ENCODE peak calls at places on chromosomes 7 and 10, in seven cellular contexts. J, N, B, S, W, R and X are unnamed samples.

GRCh38 chr7:155104913-155105312 is 34.8 kb downstream of the HTR5A start:
- DNase-seq in J (peak; percentile 35), N (no peak), B (no peak), S (no peak), W (no peak), R (no peak), X (no peak)

GRCh38 chr7:141416691-141417268 is 134.4 kb upstream of the AGK start:
- DNase-seq in J (no peak), N (no peak), B (no peak), S (no peak), W (no peak), R (no peak), X (no peak)

GRCh38 chr7:148979827-148980226 is 48.5 kb downstream of the PDIA4 start:
- DNase-seq in J (no peak), N (no peak), B (no peak), S (no peak), W (no peak), R (no peak), X (no peak)

GRCh38 chr7:18703743-18704142 is 208.2 kb downstream of the HDAC9 start:
- DNase-seq in J (no peak), N (no peak), B (no peak), S (no peak), W (no peak), R (no peak), X (no peak)

GRCh38 chr7:36272567-36273269 is 116.9 kb upstream of the ANLN start:
- DNase-seq in J (no peak), N (no peak), B (no peak), S (no peak), W (no peak), R (no peak), X (peak; percentile 22)

GRCh38 chr7:121985476-121985875 is 112.5 kb downstream of the PTPRZ1 start:
- DNase-seq in J (no peak), N (no peak), B (no peak), S (no peak), W (no peak), R (no peak), X (no peak)

GRCh38 chr10:45375716-45376231 is 1.8 kb downstream of the ALOX5 start:
- DNase-seq in J (no peak), N (no peak), B (no peak), S (no peak), W (no peak), R (no peak), X (no peak)

GRCh38 chr7:98613601-98614425 is 3.3 kb upstream of the NPTX2 start:
- DNase-seq in J (no peak), N (no peak), B (no peak), S (no peak), W (no peak), R (no peak), X (no peak)

GRCh38 chr10:120396228-120396627 is 60.8 kb upstream of the PLPP4 start:
- DNase-seq in J (no peak), N (no peak), B (no peak), S (no peak), W (no peak), R (no peak), X (no peak)

GRCh38 chr10:58152698-58153263 is 114.9 kb downstream of the IPMK start:
- DNase-seq in J (peak; percentile 35), N (no peak), B (peak; percentile 26), S (peak; percentile 41), W (peak; percentile 41), R (no peak), X (no peak)

GRCh38 chr7:38524786-38525185 is 106.4 kb downstream of the AMPH start:
- DNase-seq in J (no peak), N (no peak), B (no peak), S (no peak), W (no peak), R (no peak), X (no peak)

GRCh38 chr10:25805986-25806385 is 128.0 kb upstream of the MYO3A start:
- DNase-seq in J (no peak), N (no peak), B (no peak), S (no peak), W (no peak), R (no peak), X (no peak)

GRCh38 chr10:88923525-88923924 is 29.0 kb downstream of the ACTA2 start:
- DNase-seq in J (no peak), N (no peak), B (no peak), S (no peak), W (no peak), R (no peak), X (no peak)

GRCh38 chr10:61942997-61943457 is 41.5 kb downstream of the ARID5B start:
- DNase-seq in J (no peak), N (no peak), B (peak; percentile 61), S (no peak), W (no peak), R (no peak), X (no peak)

GRCh38 chr7:25812086-25812855 is 339.7 kb upstream of the NFE2L3 start:
- DNase-seq in J (no peak), N (no peak), B (no peak), S (no peak), W (no peak), R (no peak), X (no peak)

GRCh38 chr10:36802523-36803153 is 322.8 kb upstream of the ANKRD30A start:
- DNase-seq in J (no peak), N (no peak), B (no peak), S (no peak), W (peak; percentile 74), R (no peak), X (no peak)

GRCh38 chr10:191703-192518 is 56.7 kb downstream of the ZMYND11 start:
- DNase-seq in J (no peak), N (no peak), B (no peak), S (no peak), W (no peak), R (no peak), X (no peak)

GRCh38 chr7:6306471-6306870 is 34.0 kb upstream of the CYTH3 start:
- DNase-seq in J (no peak), N (no peak), B (peak; percentile 26), S (peak; percentile 59), W (no peak), R (peak; percentile 90), X (no peak)

GRCh38 chr10:93818086-93818485 is 60.4 kb downstream of the LGI1 start:
- DNase-seq in J (no peak), N (no peak), B (no peak), S (no peak), W (peak; percentile 28), R (no peak), X (no peak)

GRCh38 chr7:130363156-130363847 is 17.0 kb upstream of the CPA1 start:
- DNase-seq in J (no peak), N (no peak), B (no peak), S (peak; percentile 85), W (no peak), R (peak; percentile 73), X (no peak)

DNA sequence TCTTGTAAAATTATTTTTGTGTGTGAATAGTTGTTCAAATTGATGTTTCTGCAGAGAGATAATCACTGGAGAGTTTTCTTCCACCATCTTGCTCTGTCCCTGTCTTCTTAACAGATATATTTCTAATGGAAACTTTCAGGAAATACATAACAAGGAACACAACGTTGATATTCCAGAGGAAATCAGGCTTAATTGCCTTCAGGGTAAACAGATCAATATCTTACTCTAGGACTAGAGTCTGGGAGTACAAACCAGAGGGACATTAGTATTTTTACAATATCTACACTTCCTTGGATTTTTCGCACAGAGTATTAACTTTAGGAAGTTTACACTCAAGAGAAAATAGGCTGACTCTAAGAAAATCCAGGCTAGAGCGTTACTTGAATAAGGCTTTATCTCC is 159.1 kb downstream of the PFKFB3 start:
- DNase-seq in J (no peak), N (no peak), B (no peak), S (no peak), W (no peak), R (no peak), X (no peak)
- TF ChIP-seq POLR2AphosphoS5 in J (no peak), N (no peak), B (no peak), S (no peak), W (no peak), R (no peak), X (no peak)

DNA sequence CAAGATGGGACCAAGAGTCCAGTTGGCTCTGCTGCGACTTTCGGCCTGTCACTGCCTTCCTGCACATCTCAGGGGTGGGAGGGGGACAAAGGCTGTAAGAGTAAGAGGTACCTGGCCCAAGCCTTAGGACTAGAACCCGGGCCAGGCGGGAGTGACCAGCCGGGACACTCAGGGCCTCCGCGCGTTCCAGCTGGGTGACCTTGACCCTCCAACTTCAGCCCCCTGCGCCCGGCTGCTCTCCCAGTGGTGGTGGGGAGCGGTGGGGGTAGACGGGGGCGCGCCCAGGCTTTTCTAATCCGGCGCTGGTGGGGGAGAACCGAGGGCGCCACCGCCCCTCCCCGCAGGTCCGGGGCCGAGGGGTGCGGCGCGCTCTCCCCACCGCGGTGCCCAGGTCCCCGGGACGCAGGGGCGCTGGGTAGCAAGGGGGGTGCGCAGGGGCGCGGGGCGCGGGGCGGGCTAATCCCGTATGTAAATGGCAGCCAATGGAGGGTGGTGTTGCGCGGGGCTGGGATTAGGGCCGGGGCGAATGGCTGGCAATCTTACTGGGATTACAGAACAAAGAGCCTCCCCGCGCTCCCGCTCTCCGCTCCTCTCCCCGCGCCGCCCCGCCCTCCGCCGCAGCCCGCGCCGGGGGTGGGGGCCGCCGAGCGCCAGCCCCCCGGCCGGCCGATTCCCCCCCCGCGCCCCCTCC is at the start of gene GTF2IRD1:
- DNase-seq in J (peak; percentile 78), N (peak; percentile 66), B (peak; percentile 58), S (no peak), W (peak; percentile 97), R (no peak), X (no peak)
- TF ChIP-seq POLR2AphosphoS5 in J (peak; percentile 10), N (no peak), B (peak; percentile 40), S (no peak), W (peak; percentile 27), R (no peak), X (no peak)

GRCh38 chr10:31605846-31606543 is 287.0 kb downstream of the ZEB1 start:
- DNase-seq in J (no peak), N (no peak), B (no peak), S (no peak), W (no peak), R (no peak), X (peak; percentile 90)
- TF ChIP-seq POLR2AphosphoS5 in J (peak; percentile 26), N (no peak), B (no peak), S (no peak), W (no peak), R (no peak), X (no peak)

GRCh38 chr7:27098493-27099223 is 2.9 kb upstream of the HOXA1 start:
- DNase-seq in J (peak; percentile 73), N (no peak), B (peak; percentile 90), S (no peak), W (no peak), R (no peak), X (no peak)
- TF ChIP-seq POLR2AphosphoS5 in J (peak; percentile 88), N (no peak), B (no peak), S (no peak), W (no peak), R (no peak), X (peak; percentile 70)

DNA sequence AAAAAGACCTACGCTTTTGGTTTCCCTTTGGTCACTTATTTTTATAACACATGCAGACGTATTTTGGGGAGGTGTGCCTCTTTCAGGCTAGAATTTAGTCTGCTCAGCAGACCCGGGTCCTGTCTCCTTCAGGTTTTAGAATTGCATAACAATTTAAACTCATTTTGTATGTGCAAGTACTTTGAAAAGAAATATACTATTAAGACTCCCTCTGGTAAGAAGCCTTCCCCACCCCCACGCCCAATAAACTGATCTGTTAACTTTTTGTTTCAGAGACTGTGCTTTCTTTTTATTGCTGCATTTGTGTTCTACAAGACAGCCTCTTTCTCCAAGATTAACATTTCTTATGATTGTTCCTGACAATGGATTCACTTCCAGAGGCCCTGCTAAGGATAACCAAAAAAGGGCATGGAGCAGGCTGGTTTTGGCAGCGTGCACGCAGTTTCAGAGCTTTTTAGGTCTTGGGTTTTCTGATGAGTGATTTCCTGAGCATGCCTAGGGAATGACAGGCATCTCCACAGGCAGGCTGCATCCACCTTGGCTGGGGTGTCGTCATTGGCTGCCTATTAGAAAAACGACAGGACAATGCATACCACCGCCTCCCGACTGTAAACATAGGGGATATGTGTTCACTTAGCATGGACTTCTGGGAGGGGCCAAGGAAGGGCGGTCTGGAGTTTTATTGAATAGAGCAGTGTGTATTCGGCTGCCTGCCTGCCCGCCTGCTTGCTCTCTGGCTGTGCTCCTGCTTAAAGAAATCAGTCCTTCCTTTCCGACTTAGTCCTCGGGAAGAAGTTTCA is at the start of gene CALD1:
- DNase-seq in J (peak; percentile 67), N (no peak), B (peak; percentile 99), S (peak; percentile 26), W (peak; percentile 62), R (peak; percentile 79), X (no peak)
- TF ChIP-seq POLR2AphosphoS5 in J (peak; percentile 94), N (no peak), B (peak; percentile 96), S (no peak), W (peak; percentile 99), R (no peak), X (peak; percentile 81)